ENCODE peak calls at places on chromosomes 1 and 21, in nine cellular contexts. One of them, this sample, is unnamed.

GRCh38 chr1:90135306-90135705 is 140.4 kb downstream of the ZNF326 start:
- DNase-seq in WERI-Rb-1: no peak
- DNase-seq in left ventricle myocardium inferior: no peak
- DNase-seq in MCF 10A: no peak
- DNase-seq in WTC11: no peak
- DNase-seq in transverse colon: no peak
- DNase-seq in uterus: no peak
- DNase-seq in fibroblast of lung: no peak
- DNase-seq in GM06990: no peak
- DNase-seq in this sample: no peak

GRCh38 chr1:17043676-17044075 is 10.2 kb downstream of the SDHB start:
- DNase-seq in WTC11: no peak
- DNase-seq in WERI-Rb-1: no peak
- DNase-seq in GM06990: no peak
- DNase-seq in MCF 10A: no peak
- DNase-seq in left ventricle myocardium inferior: no peak
- DNase-seq in transverse colon: no peak
- DNase-seq in fibroblast of lung: no peak
- DNase-seq in uterus: no peak
- DNase-seq in this sample: no peak

GRCh38 chr1:232844791-232845190 is 39.6 kb downstream of the MAP10 start:
- DNase-seq in MCF 10A: peak
- DNase-seq in WERI-Rb-1: no peak
- DNase-seq in transverse colon: no peak
- DNase-seq in uterus: no peak
- DNase-seq in WTC11: no peak
- DNase-seq in left ventricle myocardium inferior: no peak
- DNase-seq in GM06990: no peak
- DNase-seq in fibroblast of lung: peak
- DNase-seq in this sample: no peak

GRCh38 chr1:26831546-26832248 is 5.2 kb downstream of the ZDHHC18 start:
- DNase-seq in MCF 10A: no peak
- DNase-seq in WERI-Rb-1: no peak
- DNase-seq in uterus: no peak
- DNase-seq in WTC11: no peak
- DNase-seq in transverse colon: no peak
- DNase-seq in fibroblast of lung: peak
- DNase-seq in left ventricle myocardium inferior: no peak
- DNase-seq in GM06990: no peak
- DNase-seq in this sample: peak

GRCh38 chr21:16667395-16667794 is 845.4 kb upstream of the CXADR start:
- DNase-seq in WTC11: no peak
- DNase-seq in fibroblast of lung: no peak
- DNase-seq in transverse colon: no peak
- DNase-seq in left ventricle myocardium inferior: no peak
- DNase-seq in uterus: no peak
- DNase-seq in GM06990: no peak
- DNase-seq in MCF 10A: no peak
- DNase-seq in WERI-Rb-1: no peak
- DNase-seq in this sample: no peak

GRCh38 chr1:229028987-229029550 is 241.8 kb upstream of the RAB4A start:
- DNase-seq in WERI-Rb-1: peak
- DNase-seq in fibroblast of lung: no peak
- DNase-seq in GM06990: no peak
- DNase-seq in MCF 10A: no peak
- DNase-seq in WTC11: no peak
- DNase-seq in uterus: no peak
- DNase-seq in left ventricle myocardium inferior: no peak
- DNase-seq in transverse colon: no peak
- DNase-seq in this sample: no peak

GRCh38 chr21:46459356-46460112 is 843 bp downstream of the DIP2A start:
- DNase-seq in WTC11: peak
- DNase-seq in fibroblast of lung: peak
- DNase-seq in left ventricle myocardium inferior: peak
- DNase-seq in transverse colon: peak
- DNase-seq in MCF 10A: peak
- DNase-seq in WERI-Rb-1: peak
- DNase-seq in GM06990: no peak
- DNase-seq in uterus: peak
- DNase-seq in this sample: peak

GRCh38 chr21:34570315-34570714 is 44.6 kb downstream of the RCAN1 start:
- DNase-seq in MCF 10A: no peak
- DNase-seq in fibroblast of lung: no peak
- DNase-seq in uterus: no peak
- DNase-seq in WERI-Rb-1: no peak
- DNase-seq in WTC11: no peak
- DNase-seq in left ventricle myocardium inferior: no peak
- DNase-seq in transverse colon: no peak
- DNase-seq in GM06990: no peak
- DNase-seq in this sample: no peak

GRCh38 chr1:227885135-227885647 is 62.5 kb downstream of the WNT9A start:
- DNase-seq in transverse colon: no peak
- DNase-seq in uterus: no peak
- DNase-seq in fibroblast of lung: no peak
- DNase-seq in WERI-Rb-1: no peak
- DNase-seq in left ventricle myocardium inferior: no peak
- DNase-seq in WTC11: no peak
- DNase-seq in MCF 10A: no peak
- DNase-seq in GM06990: no peak
- DNase-seq in this sample: peak

GRCh38 chr1:62753031-62753965 is 30.6 kb upstream of the ATG4C start:
- DNase-seq in uterus: no peak
- DNase-seq in left ventricle myocardium inferior: no peak
- DNase-seq in transverse colon: no peak
- DNase-seq in WERI-Rb-1: no peak
- DNase-seq in fibroblast of lung: no peak
- DNase-seq in WTC11: no peak
- DNase-seq in GM06990: no peak
- DNase-seq in MCF 10A: no peak
- DNase-seq in this sample: no peak

GRCh38 chr1:21666572-21667320 is 2.4 kb downstream of the RAP1GAP start:
- DNase-seq in WTC11: no peak
- DNase-seq in transverse colon: no peak
- DNase-seq in left ventricle myocardium inferior: no peak
- DNase-seq in uterus: peak
- DNase-seq in WERI-Rb-1: peak
- DNase-seq in fibroblast of lung: no peak
- DNase-seq in MCF 10A: no peak
- DNase-seq in GM06990: no peak
- DNase-seq in this sample: no peak

GRCh38 chr1:42777860-42778259 is 6.9 kb upstream of the TMEM269 start:
- DNase-seq in MCF 10A: peak
- DNase-seq in GM06990: no peak
- DNase-seq in fibroblast of lung: peak
- DNase-seq in transverse colon: no peak
- DNase-seq in uterus: no peak
- DNase-seq in WTC11: peak
- DNase-seq in WERI-Rb-1: peak
- DNase-seq in left ventricle myocardium inferior: no peak
- DNase-seq in this sample: no peak

GRCh38 chr1:155938220-155938627 is 3.2 kb upstream of the RXFP4 start:
- DNase-seq in transverse colon: no peak
- DNase-seq in left ventricle myocardium inferior: no peak
- DNase-seq in WTC11: no peak
- DNase-seq in GM06990: no peak
- DNase-seq in uterus: no peak
- DNase-seq in WERI-Rb-1: peak
- DNase-seq in fibroblast of lung: peak
- DNase-seq in MCF 10A: peak
- DNase-seq in this sample: no peak

GRCh38 chr1:97796716-97797115 is 124.1 kb downstream of the DPYD start:
- DNase-seq in WERI-Rb-1: no peak
- DNase-seq in fibroblast of lung: peak
- DNase-seq in transverse colon: no peak
- DNase-seq in WTC11: no peak
- DNase-seq in GM06990: no peak
- DNase-seq in MCF 10A: no peak
- DNase-seq in uterus: no peak
- DNase-seq in left ventricle myocardium inferior: no peak
- DNase-seq in this sample: no peak

GRCh38 chr1:182110635-182111034 is 49.1 kb upstream of the ZNF648 start:
- DNase-seq in WERI-Rb-1: no peak
- DNase-seq in MCF 10A: no peak
- DNase-seq in fibroblast of lung: no peak
- DNase-seq in GM06990: no peak
- DNase-seq in transverse colon: no peak
- DNase-seq in WTC11: no peak
- DNase-seq in uterus: no peak
- DNase-seq in left ventricle myocardium inferior: no peak
- DNase-seq in this sample: no peak
- TF ChIP-seq CTCF in WERI-Rb-1: no peak
- TF ChIP-seq CTCF in MCF 10A: no peak
- TF ChIP-seq CTCF in fibroblast of lung: no peak
- TF ChIP-seq CTCF in GM06990: no peak
- TF ChIP-seq CTCF in transverse colon: no peak
- TF ChIP-seq CTCF in WTC11: no peak
- TF ChIP-seq CTCF in uterus: no peak
- TF ChIP-seq CTCF in left ventricle myocardium inferior: no peak
- TF ChIP-seq CTCF in this sample: no peak

DNA sequence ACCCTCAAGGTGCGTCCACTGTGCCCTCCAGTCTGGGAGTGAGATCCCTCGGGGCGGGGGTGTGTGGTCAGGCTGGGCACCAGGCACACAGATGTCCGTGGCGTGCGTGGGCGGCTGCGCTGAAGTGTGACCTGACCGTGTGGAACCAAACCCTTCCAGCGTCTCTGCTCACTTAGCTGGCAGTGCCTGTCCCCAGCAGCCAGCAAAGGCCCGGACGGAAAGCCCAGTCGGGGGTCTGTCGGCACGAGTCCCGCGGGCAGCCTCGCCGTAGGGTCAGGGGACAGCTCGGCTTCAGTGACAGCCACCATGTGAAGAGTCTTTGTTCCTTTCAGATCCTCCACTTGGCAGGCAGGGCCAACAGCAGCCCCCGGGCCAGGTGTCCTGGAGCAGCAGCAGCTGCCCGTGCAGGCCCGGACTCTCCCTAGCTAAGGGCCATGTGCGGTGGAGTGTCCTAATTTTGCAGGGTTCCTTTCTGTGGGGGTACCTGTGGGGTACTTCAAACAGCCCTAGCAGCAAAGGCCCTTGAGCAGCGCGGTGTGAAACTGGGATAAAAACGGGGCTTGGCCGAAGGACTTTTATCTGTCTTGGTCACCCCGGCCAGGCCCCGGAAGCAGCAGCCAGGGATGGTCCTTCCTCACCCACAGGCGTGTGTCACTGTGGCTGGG is 11.6 kb downstream of the TTLL10 start:
- DNase-seq in MCF 10A: no peak
- DNase-seq in fibroblast of lung: no peak
- DNase-seq in transverse colon: no peak
- DNase-seq in GM06990: peak
- DNase-seq in WERI-Rb-1: no peak
- DNase-seq in WTC11: peak
- DNase-seq in uterus: no peak
- DNase-seq in left ventricle myocardium inferior: peak
- DNase-seq in this sample: peak
- TF ChIP-seq CTCF in MCF 10A: no peak
- TF ChIP-seq CTCF in fibroblast of lung: no peak
- TF ChIP-seq CTCF in transverse colon: no peak
- TF ChIP-seq CTCF in GM06990: no peak
- TF ChIP-seq CTCF in WERI-Rb-1: no peak
- TF ChIP-seq CTCF in WTC11: no peak
- TF ChIP-seq CTCF in uterus: no peak
- TF ChIP-seq CTCF in left ventricle myocardium inferior: no peak
- TF ChIP-seq CTCF in this sample: no peak

GRCh38 chr1:110112143-110112542 is at the start of gene UBL4B:
- DNase-seq in left ventricle myocardium inferior: no peak
- DNase-seq in GM06990: no peak
- DNase-seq in fibroblast of lung: no peak
- DNase-seq in MCF 10A: no peak
- DNase-seq in uterus: no peak
- DNase-seq in WTC11: no peak
- DNase-seq in WERI-Rb-1: no peak
- DNase-seq in transverse colon: no peak
- DNase-seq in this sample: no peak

GRCh38 chr1:110112656-110113055 is 413 bp downstream of the UBL4B start:
- DNase-seq in MCF 10A: no peak
- DNase-seq in fibroblast of lung: no peak
- DNase-seq in left ventricle myocardium inferior: no peak
- DNase-seq in WERI-Rb-1: no peak
- DNase-seq in transverse colon: no peak
- DNase-seq in WTC11: no peak
- DNase-seq in uterus: no peak
- DNase-seq in GM06990: no peak
- DNase-seq in this sample: no peak

GRCh38 chr1:110113551-110113950 is 1.3 kb downstream of the UBL4B start:
- DNase-seq in fibroblast of lung: no peak
- DNase-seq in GM06990: no peak
- DNase-seq in WTC11: no peak
- DNase-seq in left ventricle myocardium inferior: no peak
- DNase-seq in transverse colon: no peak
- DNase-seq in uterus: no peak
- DNase-seq in MCF 10A: no peak
- DNase-seq in WERI-Rb-1: no peak
- DNase-seq in this sample: no peak

GRCh38 chr1:110114784-110115183 is 2.5 kb downstream of the UBL4B start:
- DNase-seq in transverse colon: no peak
- DNase-seq in left ventricle myocardium inferior: no peak
- DNase-seq in WERI-Rb-1: no peak
- DNase-seq in GM06990: no peak
- DNase-seq in MCF 10A: no peak
- DNase-seq in uterus: no peak
- DNase-seq in WTC11: no peak
- DNase-seq in fibroblast of lung: no peak
- DNase-seq in this sample: no peak

GRCh38 chr1:110114173-110114572 is 1.9 kb downstream of the UBL4B start:
- DNase-seq in GM06990: no peak
- DNase-seq in left ventricle myocardium inferior: no peak
- DNase-seq in uterus: no peak
- DNase-seq in WERI-Rb-1: no peak
- DNase-seq in transverse colon: no peak
- DNase-seq in MCF 10A: no peak
- DNase-seq in WTC11: no peak
- DNase-seq in fibroblast of lung: no peak
- DNase-seq in this sample: no peak
- TF ChIP-seq CTCF in GM06990: no peak
- TF ChIP-seq CTCF in left ventricle myocardium inferior: no peak
- TF ChIP-seq CTCF in uterus: no peak
- TF ChIP-seq CTCF in WERI-Rb-1: no peak
- TF ChIP-seq CTCF in transverse colon: no peak
- TF ChIP-seq CTCF in MCF 10A: no peak
- TF ChIP-seq CTCF in WTC11: no peak
- TF ChIP-seq CTCF in fibroblast of lung: no peak
- TF ChIP-seq CTCF in this sample: no peak

DNA sequence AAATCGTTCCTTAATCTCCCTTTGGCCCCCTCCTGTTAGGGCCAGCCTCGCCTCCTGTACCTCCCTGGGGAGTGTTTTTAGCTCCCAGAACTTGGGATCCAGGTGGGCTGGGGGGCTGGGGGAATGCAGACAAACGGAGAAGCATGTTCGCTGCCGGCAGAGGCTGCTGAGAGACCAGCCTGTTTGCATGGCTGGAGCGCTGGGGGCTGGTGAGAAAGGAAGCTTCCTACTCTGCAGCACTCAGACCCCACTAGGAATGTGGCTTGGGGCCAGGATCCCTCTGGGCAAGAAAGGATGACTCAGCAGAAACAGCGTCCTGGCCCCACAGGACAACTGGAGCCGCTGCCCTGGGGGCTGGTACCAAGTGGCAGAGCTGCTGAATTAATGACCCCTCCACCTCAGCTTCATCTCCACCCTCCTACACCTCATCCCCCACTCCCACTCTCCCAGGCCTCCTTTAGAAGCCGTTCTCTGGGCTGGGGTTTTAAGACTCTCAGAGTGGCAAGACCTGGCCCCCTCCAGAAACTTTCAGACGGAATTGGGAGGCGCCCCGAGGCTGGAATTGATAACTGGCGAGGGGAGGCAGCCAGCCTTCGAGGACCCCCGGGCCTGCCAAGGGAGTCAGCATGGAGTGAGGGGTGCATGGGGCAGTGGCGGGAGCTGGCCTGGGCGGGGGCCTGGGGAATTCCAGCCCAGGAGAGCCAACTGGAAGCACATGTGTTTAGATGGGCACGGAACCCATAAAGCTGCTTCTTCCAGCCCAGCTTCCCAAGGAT is 28.5 kb upstream of the EPS8L3 start:
- DNase-seq in fibroblast of lung: peak
- DNase-seq in WTC11: peak
- DNase-seq in uterus: peak
- DNase-seq in MCF 10A: peak
- DNase-seq in WERI-Rb-1: no peak
- DNase-seq in transverse colon: peak
- DNase-seq in left ventricle myocardium inferior: peak
- DNase-seq in GM06990: no peak
- DNase-seq in this sample: no peak
- TF ChIP-seq CTCF in fibroblast of lung: peak
- TF ChIP-seq CTCF in WTC11: no peak
- TF ChIP-seq CTCF in uterus: peak
- TF ChIP-seq CTCF in MCF 10A: no peak
- TF ChIP-seq CTCF in WERI-Rb-1: no peak
- TF ChIP-seq CTCF in transverse colon: no peak
- TF ChIP-seq CTCF in left ventricle myocardium inferior: peak
- TF ChIP-seq CTCF in GM06990: no peak
- TF ChIP-seq CTCF in this sample: peak

This sample was measured in upper lobe of left lung.